ENCODE peak calls at places on chromosomes 1 and 21, in six cellular contexts. G is amygdala, L is uterus, E is HS-5, I is progenitor cell of endocrine pancreas, O is non-pigmented ciliary epithelial cell. U is an unnamed sample.

GRCh38 chr1:25030674-25031589 is 100.9 kb upstream of the RUNX3 start:
- DNase-seq in G (no peak), L (no peak), E (no peak), I (no peak), O (no peak), U (peak; percentile 56)

GRCh38 chr1:33711511-33711910 is 152.4 kb upstream of the HMGB4 start:
- DNase-seq in G (no peak), L (no peak), E (no peak), I (no peak), O (no peak), U (no peak)

GRCh38 chr1:168320805-168321577 is 40.3 kb downstream of the TBX19 start:
- DNase-seq in G (no peak), L (peak; percentile 82), E (peak; percentile 73), I (no peak), O (peak; percentile 78), U (no peak)

GRCh38 chr1:175317795-175318194 is 125.2 kb upstream of the KIAA0040 start:
- DNase-seq in G (no peak), L (peak; percentile 40), E (no peak), I (no peak), O (no peak), U (no peak)

GRCh38 chr21:31915566-31915965 is 42.7 kb downstream of the HUNK start:
- DNase-seq in G (no peak), L (no peak), E (no peak), I (no peak), O (no peak), U (no peak)

GRCh38 chr1:149934326-149934725 is 2.4 kb downstream of the MTMR11 start:
- DNase-seq in G (no peak), L (no peak), E (no peak), I (no peak), O (no peak), U (no peak)

GRCh38 chr1:54854376-54855020 is 32.5 kb downstream of the DHCR24 start:
- DNase-seq in G (no peak), L (no peak), E (no peak), I (no peak), O (no peak), U (no peak)

GRCh38 chr1:93681549-93682412 is at the start of gene BCAR3:
- DNase-seq in G (no peak), L (peak; percentile 47), E (peak; percentile 58), I (peak; percentile 51), O (no peak), U (peak; percentile 78)

GRCh38 chr1:192201303-192201702 is 43.0 kb downstream of the RGS18 start:
- DNase-seq in G (no peak), L (no peak), E (no peak), I (no peak), O (no peak), U (no peak)

GRCh38 chr1:23100074-23100748 is 68.4 kb downstream of the LUZP1 start:
- DNase-seq in G (no peak), L (peak; percentile 42), E (peak; percentile 91), I (no peak), O (peak; percentile 95), U (no peak)

GRCh38 chr1:24142546-24143431 is at the start of gene IL22RA1:
- DNase-seq in G (no peak), L (no peak), E (no peak), I (no peak), O (no peak), U (no peak)

GRCh38 chr1:2974701-2975301 is 46.5 kb upstream of the ACTRT2 start:
- DNase-seq in G (no peak), L (no peak), E (no peak), I (no peak), O (no peak), U (no peak)

GRCh38 chr1:15833069-15833679 is 14.3 kb upstream of the SPEN start:
- DNase-seq in G (no peak), L (peak; percentile 60), E (no peak), I (no peak), O (no peak), U (no peak)

GRCh38 chr1:205542367-205542766 is 37.9 kb downstream of the CDK18 start:
- DNase-seq in G (no peak), L (no peak), E (no peak), I (no peak), O (no peak), U (no peak)

GRCh38 chr1:54403808-54404261 is 2.4 kb downstream of the SSBP3 start:
- DNase-seq in G (no peak), L (no peak), E (peak; percentile 22), I (no peak), O (no peak), U (no peak)

GRCh38 chr1:24373044-24373443 is 40.5 kb downstream of the STPG1 start:
- DNase-seq in G (no peak), L (no peak), E (no peak), I (no peak), O (no peak), U (peak; percentile 25)

GRCh38 chr1:58848818-58849411 is 65.1 kb upstream of the JUN start:
- DNase-seq in G (no peak), L (peak; percentile 74), E (peak; percentile 98), I (no peak), O (peak; percentile 95), U (no peak)

GRCh38 chr1:202148391-202148790 is 3.9 kb upstream of the ARL8A start:
- DNase-seq in G (no peak), L (no peak), E (no peak), I (no peak), O (no peak), U (no peak)

GRCh38 chr1:52927219-52928082 is at the start of gene SCP2:
- DNase-seq in G (peak; percentile 61), L (peak; percentile 84), E (no peak), I (peak; percentile 59), O (no peak), U (peak; percentile 62)

GRCh38 chr1:21324368-21325137 is 34.3 kb upstream of the ECE1 start:
- DNase-seq in G (no peak), L (peak; percentile 87), E (peak; percentile 90), I (no peak), O (peak; percentile 57), U (peak; percentile 51)

GRCh38 chr1:234488054-234488953 is 9.3 kb upstream of the TARBP1 start:
- DNase-seq in G (no peak), L (no peak), E (no peak), I (no peak), O (no peak), U (no peak)

GRCh38 chr1:212030936-212031528 is 4.3 kb downstream of the INTS7 start:
- DNase-seq in G (no peak), L (no peak), E (peak; percentile 76), I (no peak), O (peak; percentile 60), U (no peak)

GRCh38 chr1:110719908-110720307 is 45.2 kb upstream of the KCNA3 start:
- DNase-seq in G (no peak), L (no peak), E (no peak), I (no peak), O (no peak), U (no peak)

GRCh38 chr1:118812555-118812954 is 175.6 kb downstream of the TBX15 start:
- DNase-seq in G (no peak), L (no peak), E (no peak), I (no peak), O (no peak), U (no peak)

GRCh38 chr1:48049823-48050539 is 52.8 kb upstream of the TRABD2B start:
- DNase-seq in G (no peak), L (no peak), E (no peak), I (peak; percentile 16), O (no peak), U (no peak)

GRCh38 chr1:115337276-115337632 is 795 bp downstream of the NGF start:
- DNase-seq in G (no peak), L (peak; percentile 53), E (no peak), I (peak; percentile 21), O (no peak), U (no peak)

GRCh38 chr1:46183119-46183842 is 7.0 kb upstream of the P3R3URF start:
- DNase-seq in G (no peak), L (peak; percentile 69), E (peak; percentile 99), I (no peak), O (peak; percentile 82), U (no peak)

GRCh38 chr1:175221548-175222175 is 29.1 kb upstream of the KIAA0040 start:
- DNase-seq in G (no peak), L (peak; percentile 44), E (no peak), I (no peak), O (no peak), U (no peak)

GRCh38 chr1:119080586-119080985 is 59.9 kb downstream of the WARS2 start:
- DNase-seq in G (no peak), L (peak; percentile 20), E (peak; percentile 65), I (no peak), O (peak; percentile 96), U (no peak)

GRCh38 chr21:44002511-44002910 is 9.6 kb upstream of the TRAPPC10 start:
- DNase-seq in G (no peak), L (no peak), E (no peak), I (no peak), O (no peak), U (no peak)

GRCh38 chr1:35274197-35274596 is 5.7 kb downstream of the ZMYM4 start:
- DNase-seq in G (no peak), L (no peak), E (no peak), I (no peak), O (no peak), U (no peak)

GRCh38 chr1:247639381-247639981 is 34.1 kb downstream of the OR2G3 start:
- DNase-seq in G (no peak), L (peak; percentile 67), E (no peak), I (peak; percentile 60), O (no peak), U (no peak)

GRCh38 chr1:53946252-53947171 is at the start of gene LRRC42:
- DNase-seq in G (no peak), L (no peak), E (no peak), I (no peak), O (no peak), U (no peak)

U was measured in activated B cell treated with CpG ODN at 0.5 μM for 24 hours.